ENCODE peak calls at places on chromosomes 11 and 22, in five cellular contexts. O is H1, M is IMR-90, L is mesenchymal stem cell, Y is mesendoderm. T is an unnamed sample.

GRCh38 chr11:5846689-5847088 is 5.0 kb upstream of the OR52E6 start:
- DNase-seq in O (no peak), M (no peak), L (no peak), Y (no peak), T (no peak)

GRCh38 chr11:131760191-131760951 is 390.0 kb downstream of the NTM start:
- DNase-seq in O (peak; percentile 63), M (peak; percentile 95), L (no peak), Y (peak; percentile 66), T (no peak)

GRCh38 chr11:19779740-19780139 is 67.1 kb downstream of the NAV2 start:
- DNase-seq in O (no peak), M (no peak), L (no peak), Y (no peak), T (no peak)

GRCh38 chr11:27444801-27445215 is 27.8 kb downstream of the LGR4 start:
- DNase-seq in O (no peak), M (no peak), L (no peak), Y (peak; percentile 73), T (peak; percentile 81)

GRCh38 chr11:36683823-36684222 is 85.8 kb upstream of the RAG2 start:
- DNase-seq in O (no peak), M (no peak), L (no peak), Y (no peak), T (no peak)

GRCh38 chr11:75454987-75455386 is 22.0 kb upstream of the KLHL35 start:
- DNase-seq in O (no peak), M (no peak), L (no peak), Y (no peak), T (no peak)

GRCh38 chr11:20617346-20617745 is 17.9 kb downstream of the SLC6A5 start:
- DNase-seq in O (no peak), M (no peak), L (no peak), Y (no peak), T (no peak)

GRCh38 chr11:13297308-13297916 is 19.8 kb downstream of the BMAL1 start:
- DNase-seq in O (no peak), M (no peak), L (no peak), Y (no peak), T (no peak)

GRCh38 chr11:35747638-35748037 is 85.1 kb downstream of the TRIM44 start:
- DNase-seq in O (no peak), M (no peak), L (no peak), Y (no peak), T (peak; percentile 9)

GRCh38 chr11:59708537-59708936 is 5.1 kb downstream of the OR10V1 start:
- DNase-seq in O (no peak), M (peak; percentile 24), L (no peak), Y (peak; percentile 4), T (no peak)

GRCh38 chr11:134034496-134035381 is 34.1 kb upstream of the JAM3 start:
- DNase-seq in O (no peak), M (no peak), L (no peak), Y (no peak), T (no peak)

GRCh38 chr11:77101043-77101537 is 1.6 kb upstream of the OMP start:
- DNase-seq in O (no peak), M (peak; percentile 30), L (peak; percentile 42), Y (peak; percentile 58), T (no peak)

GRCh38 chr11:120112174-120112796 is 25.6 kb downstream of the TRIM29 start:
- DNase-seq in O (no peak), M (no peak), L (no peak), Y (peak; percentile 41), T (no peak)

GRCh38 chr11:34395916-34396555 is 38.2 kb upstream of the ABTB2 start:
- DNase-seq in O (no peak), M (peak; percentile 74), L (peak; percentile 55), Y (no peak), T (no peak)

GRCh38 chr11:73218106-73218829 is at the start of gene P2RY2:
- DNase-seq in O (peak; percentile 91), M (no peak), L (peak; percentile 41), Y (peak; percentile 66), T (peak; percentile 67)

GRCh38 chr11:58780578-58780977 is 48.8 kb upstream of the GLYAT start:
- DNase-seq in O (no peak), M (no peak), L (no peak), Y (no peak), T (no peak)

GRCh38 chr11:34534826-34535225 is 21.2 kb upstream of the ELF5 start:
- DNase-seq in O (no peak), M (no peak), L (no peak), Y (no peak), T (no peak)

GRCh38 chr11:110738641-110739040 is 26.4 kb upstream of the ARHGAP20 start:
- DNase-seq in O (no peak), M (no peak), L (no peak), Y (peak; percentile 2), T (no peak)

GRCh38 chr11:130434521-130435223 is 6.3 kb upstream of the ADAMTS8 start:
- DNase-seq in O (peak; percentile 77), M (peak; percentile 82), L (peak; percentile 84), Y (peak; percentile 83), T (peak; percentile 83)

GRCh38 chr11:76197332-76197731 is 9.0 kb downstream of the WNT11 start:
- DNase-seq in O (no peak), M (no peak), L (no peak), Y (no peak), T (no peak)

GRCh38 chr22:19448739-19449421 is 1.4 kb upstream of the C22orf39 start:
- DNase-seq in O (no peak), M (no peak), L (no peak), Y (peak; percentile 31), T (no peak)

GRCh38 chr11:75303544-75304224 is 47.8 kb downstream of the ARRB1 start:
- DNase-seq in O (no peak), M (no peak), L (no peak), Y (no peak), T (no peak)

GRCh38 chr11:67434395-67434881 is 3.0 kb downstream of the PTPRCAP start:
- DNase-seq in O (no peak), M (no peak), L (no peak), Y (no peak), T (no peak)

GRCh38 chr11:64100782-64101358 is 65.0 kb downstream of the MACROD1 start:
- DNase-seq in O (no peak), M (no peak), L (no peak), Y (no peak), T (no peak)

GRCh38 chr11:2304156-2305139 is 2.6 kb downstream of the TSPAN32 start:
- DNase-seq in O (peak; percentile 43), M (no peak), L (no peak), Y (no peak), T (no peak)

GRCh38 chr11:17906436-17906835 is 106.4 kb downstream of the SERGEF start:
- DNase-seq in O (peak; percentile 73), M (no peak), L (no peak), Y (peak; percentile 74), T (no peak)

GRCh38 chr11:8083871-8084281 is 2.9 kb downstream of the TUB start:
- DNase-seq in O (no peak), M (no peak), L (no peak), Y (peak; percentile 52), T (no peak)

GRCh38 chr11:67371549-67372231 is 1.7 kb downstream of the CLCF1 start:
- DNase-seq in O (peak; percentile 66), M (peak; percentile 52), L (peak; percentile 76), Y (peak; percentile 80), T (no peak)

GRCh38 chr11:130477646-130478203 is 29.3 kb downstream of the ADAMTS15 start:
- DNase-seq in O (no peak), M (peak; percentile 18), L (peak; percentile 31), Y (no peak), T (no peak)

GRCh38 chr11:14784230-14784629 is 107.8 kb downstream of the CYP2R1 start:
- DNase-seq in O (no peak), M (no peak), L (no peak), Y (no peak), T (no peak)

GRCh38 chr22:29710922-29711593 is 8.7 kb upstream of the CABP7 start:
- DNase-seq in O (no peak), M (no peak), L (no peak), Y (no peak), T (no peak)

GRCh38 chr22:48105254-48105653 is 1342.8 kb downstream of the TBC1D22A start:
- DNase-seq in O (no peak), M (no peak), L (no peak), Y (no peak), T (no peak)

GRCh38 chr11:120130176-120130980 is 7.5 kb downstream of the TRIM29 start:
- DNase-seq in O (no peak), M (no peak), L (no peak), Y (no peak), T (no peak)

DNA sequence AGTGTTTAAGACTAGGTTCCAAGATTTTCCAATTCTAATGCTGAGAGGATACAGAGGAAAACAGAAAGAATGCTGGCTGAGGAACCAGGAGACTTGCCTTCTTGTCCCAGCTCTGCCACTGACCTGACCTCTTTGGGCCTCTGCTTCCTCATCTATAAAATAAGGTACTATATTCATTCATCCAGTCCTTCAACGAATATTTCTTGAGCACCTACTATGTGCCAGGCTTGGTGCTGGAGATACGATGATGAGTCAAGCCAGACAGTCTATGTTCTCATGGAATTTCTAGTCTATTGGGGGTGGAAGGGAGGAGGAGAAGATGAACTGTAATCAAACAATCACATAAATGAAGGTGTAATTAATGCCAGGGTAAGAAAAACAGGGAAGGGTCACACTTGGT is 27.8 kb upstream of the UPB1 start:
- DNase-seq in O (no peak), M (no peak), L (no peak), Y (no peak), T (no peak)
- H2BK15ac ChIP-seq in O (no peak overlapping the region), M (peak overlapping the region; percentile 30), L (peak overlapping the region; percentile 28), Y (no peak overlapping the region), T (no peak overlapping the region)

GRCh38 chr11:12043221-12043620 is 34.8 kb upstream of the DKK3 start:
- DNase-seq in O (no peak), M (no peak), L (peak; percentile 20), Y (no peak), T (no peak)

GRCh38 chr11:12043959-12044772 is 35.7 kb upstream of the DKK3 start:
- DNase-seq in O (peak; percentile 87), M (peak; percentile 100), L (peak; percentile 97), Y (peak; percentile 94), T (peak; percentile 68)

GRCh38 chr11:12045914-12046635 is 37.6 kb upstream of the DKK3 start:
- DNase-seq in O (no peak), M (peak; percentile 39), L (peak; percentile 41), Y (no peak), T (no peak)

GRCh38 chr11:12046636-12047236 is 38.3 kb upstream of the DKK3 start:
- DNase-seq in O (no peak), M (no peak), L (no peak), Y (no peak), T (no peak)

GRCh38 chr11:12044799-12045198 is 36.4 kb upstream of the DKK3 start:
- DNase-seq in O (no peak), M (no peak), L (no peak), Y (no peak), T (no peak)
- H3K4me3 ChIP-seq in O (no peak overlapping the region), M (no peak overlapping the region), L (peak overlapping the region; percentile 54), Y (no peak overlapping the region), T (no peak overlapping the region)

GRCh38 chr11:69828971-69829344 is 9.7 kb upstream of the FGF3 start:
- DNase-seq in O (no peak), M (no peak), L (no peak), Y (no peak), T (no peak)
- H2BK15ac ChIP-seq in O (peak overlapping the region; percentile 16), M (no peak overlapping the region), L (no peak overlapping the region), Y (no peak overlapping the region), T (peak overlapping the region; percentile 75)

DNA sequence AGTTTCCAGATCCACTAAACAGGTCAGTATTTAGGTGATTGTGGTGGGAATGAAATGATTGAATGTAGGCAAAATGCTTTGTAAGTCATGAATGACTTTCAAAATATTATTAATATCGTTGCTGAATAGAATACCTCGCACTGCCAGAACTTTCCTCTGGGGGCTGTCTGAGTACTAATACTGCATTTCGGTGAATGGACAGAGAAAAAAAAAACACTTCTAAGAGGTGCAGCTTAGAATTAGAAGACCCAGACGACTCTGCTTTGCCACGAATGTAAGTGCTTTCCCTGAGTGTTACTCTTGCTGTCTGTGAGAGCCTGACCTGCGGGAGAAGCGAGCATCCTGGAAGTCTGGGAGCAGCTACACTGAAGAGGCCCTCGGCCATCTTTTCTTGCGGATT is 95.0 kb downstream of the SCN3B start:
- DNase-seq in O (no peak), M (peak; percentile 36), L (no peak), Y (no peak), T (no peak)
- H3K4me3 ChIP-seq in O (no peak overlapping the region), M (no peak overlapping the region), L (peak overlapping the region; percentile 76), Y (no peak overlapping the region), T (no peak overlapping the region)